ENCODE peak calls at places on chromosomes 11 and 22, in four cellular contexts. E, G, P and B are unnamed samples.

GRCh38 chr11:69662021-69662698 is 13.0 kb downstream of the LTO1 start:
- DNase-seq in E (no peak), G (no peak), P (peak), B (no peak)

GRCh38 chr22:37601540-37602442 is 6.8 kb upstream of the GGA1 start:
- DNase-seq in E (no peak), G (no peak), P (peak), B (peak)

GRCh38 chr11:32794439-32794838 is at the start of gene CCDC73:
- DNase-seq in E (no peak), G (no peak), P (no peak), B (no peak)

GRCh38 chr11:120652705-120653335 is 141.3 kb downstream of the GRIK4 start:
- DNase-seq in E (no peak), G (no peak), P (peak), B (no peak)

GRCh38 chr11:2348986-2349385 is 28.1 kb upstream of the CD81 start:
- DNase-seq in E (no peak), G (no peak), P (peak), B (no peak)

GRCh38 chr22:24145446-24146189 is 35.7 kb upstream of the SUSD2 start:
- DNase-seq in E (no peak), G (no peak), P (no peak), B (no peak)

GRCh38 chr22:49763138-49763537 is 64.5 kb downstream of the BRD1 start:
- DNase-seq in E (peak), G (no peak), P (no peak), B (no peak)

GRCh38 chr11:8298801-8299786 is 35.4 kb upstream of the LMO1 start:
- DNase-seq in E (peak), G (no peak), P (no peak), B (no peak)

GRCh38 chr11:130675456-130675855 is 227.0 kb downstream of the ADAMTS15 start:
- DNase-seq in E (peak), G (peak), P (peak), B (no peak)